ENCODE peak calls at places on chromosomes 4 and X, in seven cellular contexts. One of them, this sample, is unnamed.
A peak's percentile ranks its signal among the peaks of the same experiment; 100 is the strongest.

GRCh38 chr4:118417325-118417724 is 64.5 kb upstream of the PRSS12 start:
- DNase-seq in SK-N-SH: no peak
- DNase-seq in GM12878: no peak
- DNase-seq in H1: no peak
- DNase-seq in HCT116: no peak
- DNase-seq in K562: no peak
- DNase-seq in HepG2: no peak
- DNase-seq in this sample: no peak

GRCh38 chr4:4694296-4694772 is 152.5 kb upstream of the STX18 start:
- DNase-seq in K562: peak; percentile 54
- DNase-seq in GM12878: no peak
- DNase-seq in HCT116: no peak
- DNase-seq in SK-N-SH: peak; percentile 30
- DNase-seq in H1: peak; percentile 21
- DNase-seq in HepG2: peak; percentile 92
- DNase-seq in this sample: peak; percentile 81

GRCh38 chr4:140856692-140857091 is 100.5 kb upstream of the TBC1D9 start:
- DNase-seq in HepG2: no peak
- DNase-seq in SK-N-SH: no peak
- DNase-seq in H1: peak; percentile 51
- DNase-seq in K562: no peak
- DNase-seq in GM12878: no peak
- DNase-seq in HCT116: peak; percentile 86
- DNase-seq in this sample: peak; percentile 49

GRCh38 chr4:189374176-189374575 is 566.5 kb upstream of the FRG1 start:
- DNase-seq in HepG2: no peak
- DNase-seq in K562: no peak
- DNase-seq in HCT116: no peak
- DNase-seq in GM12878: no peak
- DNase-seq in H1: no peak
- DNase-seq in SK-N-SH: no peak
- DNase-seq in this sample: no peak

GRCh38 chr4:25441519-25442117 is 64.6 kb downstream of the ANAPC4 start:
- DNase-seq in GM12878: no peak
- DNase-seq in K562: peak; percentile 43
- DNase-seq in HCT116: peak; percentile 52
- DNase-seq in HepG2: peak; percentile 44
- DNase-seq in SK-N-SH: peak; percentile 52
- DNase-seq in H1: no peak
- DNase-seq in this sample: peak; percentile 72

GRCh38 chr4:22014222-22014741 is 65.7 kb upstream of the KCNIP4 start:
- DNase-seq in SK-N-SH: no peak
- DNase-seq in K562: no peak
- DNase-seq in HCT116: no peak
- DNase-seq in HepG2: no peak
- DNase-seq in H1: no peak
- DNase-seq in GM12878: no peak
- DNase-seq in this sample: no peak

GRCh38 chrX:42241421-42241820 is 318.1 kb upstream of the CASK start:
- DNase-seq in HCT116: no peak
- DNase-seq in SK-N-SH: no peak
- DNase-seq in H1: no peak
- DNase-seq in K562: no peak
- DNase-seq in GM12878: no peak
- DNase-seq in HepG2: no peak
- DNase-seq in this sample: peak; percentile 33

GRCh38 chr4:63505714-63506460 is 903.4 kb downstream of the TECRL start:
- DNase-seq in HepG2: no peak
- DNase-seq in HCT116: no peak
- DNase-seq in H1: no peak
- DNase-seq in GM12878: no peak
- DNase-seq in SK-N-SH: no peak
- DNase-seq in K562: no peak
- DNase-seq in this sample: no peak

GRCh38 chr4:42397635-42398447 is 553 bp downstream of the SHISA3 start:
- DNase-seq in H1: no peak
- DNase-seq in HepG2: no peak
- DNase-seq in HCT116: no peak
- DNase-seq in SK-N-SH: peak; percentile 81
- DNase-seq in K562: no peak
- DNase-seq in GM12878: no peak
- DNase-seq in this sample: no peak

GRCh38 chrX:136147966-136148365 is 633 bp downstream of the FHL1 start:
- DNase-seq in GM12878: no peak
- DNase-seq in K562: no peak
- DNase-seq in HCT116: no peak
- DNase-seq in SK-N-SH: no peak
- DNase-seq in HepG2: no peak
- DNase-seq in H1: no peak
- DNase-seq in this sample: no peak

GRCh38 chrX:43808231-43808630 is 74.0 kb downstream of the MAOB start:
- DNase-seq in HepG2: no peak
- DNase-seq in GM12878: no peak
- DNase-seq in K562: no peak
- DNase-seq in H1: no peak
- DNase-seq in SK-N-SH: peak; percentile 8
- DNase-seq in HCT116: no peak
- DNase-seq in this sample: no peak

GRCh38 chr4:19402666-19403065 is 849.0 kb upstream of the SLIT2 start:
- DNase-seq in K562: no peak
- DNase-seq in GM12878: no peak
- DNase-seq in H1: no peak
- DNase-seq in HepG2: no peak
- DNase-seq in HCT116: no peak
- DNase-seq in SK-N-SH: no peak
- DNase-seq in this sample: no peak

GRCh38 chr4:139738846-139739613 is 73.4 kb downstream of the MGST2 start:
- DNase-seq in H1: no peak
- DNase-seq in HepG2: peak; percentile 91
- DNase-seq in HCT116: no peak
- DNase-seq in K562: no peak
- DNase-seq in GM12878: no peak
- DNase-seq in SK-N-SH: no peak
- DNase-seq in this sample: no peak

GRCh38 chr4:80173387-80173786 is 23.9 kb upstream of the PRDM8 start:
- DNase-seq in HepG2: no peak
- DNase-seq in K562: no peak
- DNase-seq in H1: no peak
- DNase-seq in GM12878: no peak
- DNase-seq in HCT116: no peak
- DNase-seq in SK-N-SH: no peak
- DNase-seq in this sample: no peak

GRCh38 chr4:180058731-180059215 is 2184.4 kb upstream of the TENM3 start:
- DNase-seq in HCT116: no peak
- DNase-seq in K562: no peak
- DNase-seq in GM12878: no peak
- DNase-seq in HepG2: no peak
- DNase-seq in SK-N-SH: peak; percentile 63
- DNase-seq in H1: no peak
- DNase-seq in this sample: peak; percentile 22

GRCh38 chr4:118398226-118399090 is 45.7 kb upstream of the PRSS12 start:
- DNase-seq in SK-N-SH: no peak
- DNase-seq in H1: no peak
- DNase-seq in K562: no peak
- DNase-seq in HepG2: no peak
- DNase-seq in GM12878: peak; percentile 44
- DNase-seq in HCT116: no peak
- DNase-seq in this sample: no peak

GRCh38 chrX:105114554-105115130 is 105.9 kb downstream of the TEX13A start:
- DNase-seq in HCT116: no peak
- DNase-seq in H1: no peak
- DNase-seq in SK-N-SH: no peak
- DNase-seq in GM12878: no peak
- DNase-seq in HepG2: no peak
- DNase-seq in K562: no peak
- DNase-seq in this sample: no peak

GRCh38 chr4:188867796-188868195 is 728.6 kb downstream of the TRIML1 start:
- DNase-seq in HepG2: no peak
- DNase-seq in H1: no peak
- DNase-seq in HCT116: no peak
- DNase-seq in K562: no peak
- DNase-seq in SK-N-SH: no peak
- DNase-seq in GM12878: no peak
- DNase-seq in this sample: no peak

GRCh38 chr4:83866821-83867220 is 330.9 kb downstream of the GPAT3 start:
- DNase-seq in HepG2: no peak
- DNase-seq in H1: no peak
- DNase-seq in SK-N-SH: no peak
- DNase-seq in K562: no peak
- DNase-seq in GM12878: no peak
- DNase-seq in HCT116: no peak
- DNase-seq in this sample: no peak

GRCh38 chrX:135520553-135521404 is at the start of gene INTS6L:
- DNase-seq in H1: peak; percentile 56
- DNase-seq in HCT116: peak; percentile 67
- DNase-seq in HepG2: no peak
- DNase-seq in SK-N-SH: peak; percentile 64
- DNase-seq in GM12878: peak; percentile 82
- DNase-seq in K562: peak; percentile 84
- DNase-seq in this sample: peak; percentile 68

GRCh38 chr4:24519649-24520048 is 64.7 kb downstream of the DHX15 start:
- DNase-seq in SK-N-SH: no peak
- DNase-seq in H1: no peak
- DNase-seq in HepG2: peak; percentile 18
- DNase-seq in HCT116: no peak
- DNase-seq in K562: no peak
- DNase-seq in GM12878: no peak
- DNase-seq in this sample: no peak

DNA sequence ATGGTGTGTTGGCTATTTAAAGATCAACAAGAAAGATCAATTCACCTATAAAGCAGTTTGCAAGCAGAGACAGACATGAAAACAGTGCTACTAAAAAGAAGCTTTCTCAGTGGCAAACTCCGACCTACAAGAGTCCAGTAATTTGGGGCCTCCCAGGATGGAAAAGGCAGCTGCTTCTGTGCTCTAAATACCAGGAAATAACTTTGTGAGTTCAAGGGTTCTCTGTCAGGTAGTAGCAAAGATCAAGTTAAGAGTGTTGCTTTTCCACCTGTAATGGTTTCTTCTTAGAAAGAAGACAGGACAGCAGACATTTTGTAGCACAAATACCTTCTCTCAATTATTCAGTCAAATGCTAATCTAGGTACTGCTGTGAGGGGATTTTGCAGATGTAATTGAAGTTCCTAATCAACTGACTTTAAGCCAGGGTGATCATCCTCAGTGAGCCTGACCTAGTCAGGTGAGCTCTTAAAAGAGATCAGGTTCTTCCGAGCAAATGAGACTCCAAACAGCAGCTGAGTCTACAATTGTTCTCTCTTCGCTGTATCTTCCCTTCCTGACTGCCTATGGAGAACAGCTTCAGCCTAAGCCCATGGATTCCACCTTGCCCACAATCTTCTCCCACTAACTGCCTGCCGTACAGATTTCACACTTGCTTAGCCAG is 13.5 kb downstream of the ANKRD17 start:
- DNase-seq in H1: no peak
- DNase-seq in SK-N-SH: no peak
- DNase-seq in HepG2: no peak
- DNase-seq in K562: no peak
- DNase-seq in GM12878: no peak
- DNase-seq in HCT116: no peak
- DNase-seq in this sample: no peak
- TF ChIP-seq YY1 in H1: no peak
- TF ChIP-seq YY1 in SK-N-SH: no peak
- TF ChIP-seq YY1 in HepG2: no peak
- TF ChIP-seq YY1 in K562: no peak
- TF ChIP-seq YY1 in GM12878: no peak
- TF ChIP-seq YY1 in HCT116: no peak
- TF ChIP-seq YY1 in this sample: no peak

GRCh38 chr4:151031831-151032605 is 16.9 kb upstream of the LRBA start:
- DNase-seq in GM12878: peak; percentile 54
- DNase-seq in SK-N-SH: peak; percentile 13
- DNase-seq in K562: peak; percentile 67
- DNase-seq in H1: no peak
- DNase-seq in HepG2: no peak
- DNase-seq in HCT116: no peak
- DNase-seq in this sample: no peak
- TF ChIP-seq YY1 in GM12878: no peak
- TF ChIP-seq YY1 in SK-N-SH: no peak
- TF ChIP-seq YY1 in K562: no peak
- TF ChIP-seq YY1 in H1: no peak
- TF ChIP-seq YY1 in HepG2: no peak
- TF ChIP-seq YY1 in HCT116: no peak
- TF ChIP-seq YY1 in this sample: no peak

GRCh38 chrX:49846004-49846403 is 16.9 kb downstream of the PAGE4 start:
- DNase-seq in K562: no peak
- DNase-seq in HepG2: no peak
- DNase-seq in SK-N-SH: no peak
- DNase-seq in HCT116: no peak
- DNase-seq in GM12878: no peak
- DNase-seq in H1: no peak
- DNase-seq in this sample: no peak

GRCh38 chrX:49846545-49846944 is 17.4 kb downstream of the PAGE4 start:
- DNase-seq in HepG2: no peak
- DNase-seq in SK-N-SH: no peak
- DNase-seq in H1: no peak
- DNase-seq in HCT116: no peak
- DNase-seq in GM12878: no peak
- DNase-seq in K562: no peak
- DNase-seq in this sample: no peak

GRCh38 chrX:49848275-49848674 is 19.2 kb downstream of the PAGE4 start:
- DNase-seq in HepG2: no peak
- DNase-seq in HCT116: no peak
- DNase-seq in H1: no peak
- DNase-seq in K562: no peak
- DNase-seq in SK-N-SH: no peak
- DNase-seq in GM12878: no peak
- DNase-seq in this sample: no peak

GRCh38 chrX:49842603-49843002 is 13.5 kb downstream of the PAGE4 start:
- DNase-seq in SK-N-SH: no peak
- DNase-seq in GM12878: no peak
- DNase-seq in K562: no peak
- DNase-seq in H1: no peak
- DNase-seq in HCT116: no peak
- DNase-seq in HepG2: peak; percentile 88
- DNase-seq in this sample: no peak

DNA sequence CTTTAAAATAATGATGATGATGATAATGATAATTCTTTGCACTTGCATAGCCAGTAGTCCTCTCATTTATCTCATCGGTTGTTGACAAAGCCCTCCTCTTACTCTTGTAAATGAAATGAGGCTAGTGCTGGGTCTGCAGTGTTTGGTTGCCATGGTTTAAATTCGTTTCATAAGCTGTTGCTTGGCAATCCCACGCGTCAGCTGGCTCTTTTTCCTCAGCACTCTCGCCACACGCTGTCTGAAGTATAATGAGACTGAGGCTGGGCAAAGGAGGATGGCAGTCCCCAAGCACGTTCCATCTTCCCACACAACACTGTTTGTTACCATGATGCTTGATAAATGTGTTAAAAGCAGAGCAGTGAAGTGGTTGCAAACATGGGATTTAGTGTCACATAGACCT is 15.5 kb downstream of the PAGE4 start:
- DNase-seq in HepG2: no peak
- DNase-seq in GM12878: no peak
- DNase-seq in H1: no peak
- DNase-seq in HCT116: no peak
- DNase-seq in SK-N-SH: no peak
- DNase-seq in K562: no peak
- DNase-seq in this sample: no peak
- TF ChIP-seq YY1 in HepG2: no peak
- TF ChIP-seq YY1 in GM12878: no peak
- TF ChIP-seq YY1 in H1: no peak
- TF ChIP-seq YY1 in HCT116: no peak
- TF ChIP-seq YY1 in SK-N-SH: no peak
- TF ChIP-seq YY1 in K562: no peak
- TF ChIP-seq YY1 in this sample: no peak

GRCh38 chr4:187236491-187236890 is 512.8 kb upstream of the FAT1 start:
- DNase-seq in H1: no peak
- DNase-seq in GM12878: no peak
- DNase-seq in SK-N-SH: no peak
- DNase-seq in HCT116: no peak
- DNase-seq in K562: no peak
- DNase-seq in HepG2: no peak
- DNase-seq in this sample: no peak
- TF ChIP-seq YY1 in H1: no peak
- TF ChIP-seq YY1 in GM12878: no peak
- TF ChIP-seq YY1 in SK-N-SH: no peak
- TF ChIP-seq YY1 in HCT116: no peak
- TF ChIP-seq YY1 in K562: no peak
- TF ChIP-seq YY1 in HepG2: no peak
- TF ChIP-seq YY1 in this sample: no peak

This sample was measured in NT2/D1.